ENCODE peak calls at places on chromosome X, in ten cellular contexts. X is stomach, C is SK-N-SH, J is HepG2, S is A549, P is ovary, Z is K562, L is upper lobe of left lung, M is transverse colon, B is sigmoid colon. U is an unnamed sample.

GRCh38 chrX:68999351-68999750 is 165.9 kb downstream of the PJA1 start:
- DNase-seq in L (no peak), P (no peak), S (no peak), J (no peak), Z (no peak), C (no peak), B (no peak), X (no peak), M (no peak), U (no peak)

GRCh38 chrX:134898450-134898849 is 92.3 kb upstream of the SMIM10 start:
- DNase-seq in X (no peak), L (no peak), M (no peak), Z (no peak), J (no peak), P (no peak), B (no peak), C (no peak), S (no peak), U (no peak)

GRCh38 chrX:2176274-2176673 is 324.5 kb downstream of the DHRSX start:
- DNase-seq in S (no peak), M (no peak), C (no peak), J (no peak), P (no peak), X (no peak), Z (no peak), L (no peak), B (no peak), U (no peak)

GRCh38 chrX:30943984-30944383 is 54.9 kb upstream of the TAB3 start:
- DNase-seq in J (no peak), C (no peak), X (no peak), Z (no peak), L (no peak), P (no peak), S (no peak), B (no peak), M (no peak), U (no peak)

GRCh38 chrX:25536307-25536970 is 520.7 kb upstream of the ARX start:
- DNase-seq in M (no peak), X (no peak), C (no peak), J (peak), Z (no peak), B (no peak), S (no peak), L (no peak), P (no peak), U (no peak)

GRCh38 chrX:103774070-103774642 is 2.5 kb upstream of the PLP1 start:
- DNase-seq in C (peak), B (no peak), P (no peak), S (peak), X (no peak), M (no peak), L (no peak), J (peak), Z (no peak), U (no peak)

GRCh38 chrX:78125148-78125547 is 14.3 kb downstream of the TAF9B start:
- DNase-seq in C (no peak), P (no peak), L (no peak), Z (no peak), X (no peak), S (no peak), J (no peak), B (no peak), M (no peak), U (no peak)

GRCh38 chrX:152641996-152642395 is 4.3 kb downstream of the GABRQ start:
- DNase-seq in S (no peak), M (no peak), B (no peak), X (no peak), Z (peak), L (no peak), P (no peak), C (peak), J (no peak), U (no peak)

GRCh38 chrX:150731795-150732194 is 38.6 kb downstream of the MTMR1 start:
- DNase-seq in P (no peak), C (no peak), L (no peak), J (no peak), S (no peak), X (no peak), M (no peak), B (no peak), Z (peak), U (no peak)

GRCh38 chrX:102063445-102064074 is 61.9 kb upstream of the TCEAL2 start:
- DNase-seq in Z (no peak), P (no peak), L (no peak), B (no peak), M (no peak), X (no peak), J (no peak), S (no peak), C (no peak), U (no peak)

GRCh38 chrX:103531002-103531401 is 11.7 kb upstream of the RAB40A start:
- DNase-seq in P (no peak), X (no peak), L (no peak), J (no peak), Z (no peak), C (no peak), B (no peak), S (no peak), M (no peak), U (no peak)

GRCh38 chrX:100477949-100478348 is 67.9 kb upstream of the PCDH19 start:
- DNase-seq in S (no peak), X (no peak), M (no peak), B (no peak), L (no peak), Z (no peak), J (no peak), C (no peak), P (no peak), U (no peak)

GRCh38 chrX:120751683-120752082 is 121.8 kb upstream of the C1GALT1C1 start:
- DNase-seq in P (no peak), L (no peak), M (no peak), X (no peak), J (no peak), S (no peak), Z (no peak), C (no peak), B (no peak), U (no peak)

GRCh38 chrX:13716455-13716854 is 18.0 kb downstream of the TRAPPC2 start:
- DNase-seq in M (no peak), C (no peak), P (no peak), S (no peak), Z (no peak), X (no peak), B (no peak), J (no peak), L (no peak), U (no peak)

GRCh38 chrX:54045563-54046228 is 1.4 kb upstream of the PHF8 start:
- DNase-seq in Z (no peak), J (peak), X (no peak), P (no peak), L (no peak), C (no peak), S (no peak), M (no peak), B (no peak), U (no peak)

GRCh38 chrX:20743054-20743453 is 476.3 kb upstream of the RPS6KA3 start:
- DNase-seq in L (no peak), M (no peak), C (peak), J (no peak), P (no peak), S (no peak), B (no peak), Z (no peak), X (no peak), U (no peak)

GRCh38 chrX:20746690-20747089 is 480.0 kb upstream of the RPS6KA3 start:
- DNase-seq in M (no peak), L (no peak), C (no peak), B (no peak), X (no peak), J (no peak), P (no peak), Z (no peak), S (no peak), U (no peak)

GRCh38 chrX:20740443-20740842 is 473.7 kb upstream of the RPS6KA3 start:
- DNase-seq in M (no peak), S (no peak), J (no peak), Z (no peak), B (no peak), C (no peak), L (no peak), X (no peak), P (no peak), U (no peak)

GRCh38 chrX:20739038-20739745 is 472.5 kb upstream of the RPS6KA3 start:
- DNase-seq in P (no peak), J (no peak), M (no peak), L (no peak), S (no peak), C (no peak), Z (no peak), X (no peak), B (no peak), U (no peak)

GRCh38 chrX:20742106-20742505 is 475.4 kb upstream of the RPS6KA3 start:
- DNase-seq in Z (no peak), L (no peak), M (no peak), J (no peak), S (no peak), X (no peak), P (no peak), B (no peak), C (peak), U (no peak)
- TF ChIP-seq EP300 in Z (no peak), L (no peak), M (no peak), J (no peak), S (no peak), X (no peak), P (no peak), B (no peak), C (no peak), U (no peak)

GRCh38 chrX:131830400-131831184 is 192.5 kb upstream of the STK26 start:
- DNase-seq in S (no peak), C (peak), M (peak), B (peak), Z (peak), X (peak), P (peak), J (peak), L (no peak), U (peak)

GRCh38 chrX:131826572-131826971 is 196.5 kb upstream of the STK26 start:
- DNase-seq in X (no peak), L (no peak), J (no peak), B (no peak), M (no peak), Z (no peak), C (no peak), S (no peak), P (no peak), U (no peak)

GRCh38 chrX:131831185-131831520 is 191.9 kb upstream of the STK26 start:
- DNase-seq in B (no peak), L (no peak), M (no peak), Z (no peak), P (no peak), S (no peak), X (no peak), C (no peak), J (no peak), U (no peak)

GRCh38 chrX:131827935-131828334 is 195.2 kb upstream of the STK26 start:
- DNase-seq in B (no peak), X (no peak), M (no peak), P (no peak), S (no peak), J (no peak), L (no peak), Z (peak), C (peak), U (no peak)

GRCh38 chrX:131828482-131828881 is 194.6 kb upstream of the STK26 start:
- DNase-seq in Z (no peak), M (no peak), B (no peak), S (no peak), P (no peak), J (no peak), L (no peak), C (no peak), X (no peak), U (no peak)
- H3K4me3 ChIP-seq in Z (peak), M (no peak), B (no peak), S (no peak), P (no peak), J (peak), L (no peak), C (no peak), X (no peak), U (no peak)

GRCh38 chrX:281166-281999 is at the start of gene PLCXD1:
- DNase-seq in C (peak), X (peak), P (peak), S (peak), M (no peak), B (peak), J (peak), L (no peak), Z (peak), U (peak)
- TF ChIP-seq EP300 in C (no peak), X (no peak), P (no peak), S (no peak), M (no peak), B (no peak), J (no peak), L (no peak), Z (no peak), U (no peak)

GRCh38 chrX:130174051-130174704 is 2.4 kb downstream of the RAB33A start:
- DNase-seq in X (no peak), M (no peak), B (peak), S (no peak), P (peak), Z (no peak), C (peak), J (no peak), L (no peak), U (peak)
- H3K4me3 ChIP-seq in X (no peak), M (no peak), B (no peak), S (no peak), P (no peak), Z (no peak), C (no peak), J (no peak), L (no peak), U (no peak)

DNA sequence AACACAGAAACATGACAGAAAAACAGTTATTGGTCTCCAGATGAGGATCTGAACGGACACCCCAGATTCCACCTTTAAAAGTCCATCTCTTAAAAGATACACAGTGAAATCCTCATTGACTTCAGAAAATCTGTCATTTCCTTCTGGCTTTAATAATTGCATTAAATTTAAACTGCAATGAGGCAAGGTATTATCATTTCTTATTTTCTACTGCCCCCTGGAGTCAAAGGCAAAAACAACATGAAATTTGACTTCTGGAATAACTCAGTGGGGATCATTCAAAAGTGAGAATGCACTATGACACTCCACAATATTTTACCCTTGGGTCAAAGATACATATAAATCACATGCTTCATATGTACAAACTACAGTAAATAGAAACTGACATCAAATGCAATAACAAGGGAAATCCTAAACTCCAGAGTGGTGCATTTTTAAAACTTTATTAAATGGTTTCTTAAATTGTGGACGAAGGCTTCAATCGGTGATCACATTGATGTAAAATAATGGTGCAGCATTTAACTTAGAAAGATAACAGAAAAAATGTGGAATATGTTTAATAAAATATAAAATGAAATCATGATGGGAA is 56.4 kb upstream of the SPANXN1 start:
- DNase-seq in M (no peak), C (peak), Z (peak), B (no peak), L (no peak), S (no peak), J (peak), X (no peak), P (no peak), U (no peak)
- TF ChIP-seq EP300 in M (no peak), C (no peak), Z (no peak), B (no peak), L (no peak), S (no peak), J (no peak), X (no peak), P (no peak), U (no peak)

U was measured in tibial nerve.